ENCODE peak calls at places on chromosomes 3 and 15, in nine cellular contexts. A is BJ, D is Peyer's patch, C is vagina, P is psoas muscle, K is RWPE2, O is K562, U is IMR-90, N is astrocyte. L is an unnamed sample.

GRCh38 chr15:88342666-88343065 is 86.1 kb upstream of the NTRK3 start:
- DNase-seq in K (no peak), N (peak), C (no peak), P (no peak), D (no peak), A (peak), U (no peak), O (no peak), L (no peak)

GRCh38 chr15:90035095-90035834 is 34.1 kb downstream of the ZNF710 start:
- DNase-seq in O (no peak), N (peak), P (peak), U (peak), C (no peak), D (no peak), A (no peak), K (peak), L (no peak)

GRCh38 chr3:40452057-40452456 is 5.1 kb upstream of the RPL14 start:
- DNase-seq in A (no peak), P (no peak), O (no peak), D (no peak), U (no peak), K (no peak), N (no peak), C (no peak), L (no peak)

GRCh38 chr15:72532991-72533601 is 59.0 kb downstream of the ARIH1 start:
- DNase-seq in N (no peak), A (no peak), U (no peak), O (no peak), D (no peak), P (no peak), C (no peak), K (no peak), L (no peak)

GRCh38 chr3:184357248-184358139 is 3.9 kb downstream of the CLCN2 start:
- DNase-seq in N (no peak), K (peak), P (no peak), U (no peak), A (no peak), D (no peak), C (no peak), O (no peak), L (no peak)

GRCh38 chr3:89474333-89475130 is 367.1 kb downstream of the EPHA3 start:
- DNase-seq in D (no peak), P (no peak), O (no peak), C (no peak), N (no peak), K (no peak), U (no peak), A (no peak), L (no peak)

GRCh38 chr3:169344465-169344864 is 319.0 kb downstream of the MECOM start:
- DNase-seq in D (no peak), A (no peak), K (no peak), C (no peak), P (no peak), N (peak), O (no peak), U (peak), L (no peak)

GRCh38 chr3:105401691-105402149 is 35.0 kb downstream of the ALCAM start:
- DNase-seq in O (no peak), N (peak), K (no peak), P (no peak), A (no peak), U (peak), C (no peak), D (no peak), L (peak)

GRCh38 chr3:79005084-79005483 is 762.7 kb downstream of the ROBO1 start:
- DNase-seq in C (no peak), O (no peak), A (no peak), N (peak), D (no peak), P (no peak), K (no peak), U (no peak), L (no peak)

GRCh38 chr3:172257638-172258400 is 190.4 kb downstream of the GHSR start:
- DNase-seq in K (no peak), D (no peak), A (no peak), C (no peak), U (peak), N (peak), P (no peak), O (no peak), L (peak)

GRCh38 chr3:108223928-108224327 is 1.7 kb upstream of the IFT57 start:
- DNase-seq in N (no peak), K (no peak), U (peak), P (no peak), C (no peak), D (no peak), O (no peak), A (no peak), L (no peak)

GRCh38 chr3:53102601-53103147 is 27.6 kb downstream of the RFT1 start:
- DNase-seq in N (no peak), U (no peak), A (no peak), P (no peak), C (no peak), K (no peak), D (no peak), O (peak), L (no peak)

GRCh38 chr3:133750201-133750748 is 4.1 kb downstream of the TF start:
- DNase-seq in C (no peak), A (no peak), O (no peak), U (no peak), N (no peak), D (no peak), P (no peak), K (no peak), L (no peak)

GRCh38 chr15:85402195-85402921 is 22.0 kb downstream of the AKAP13 start:
- DNase-seq in U (peak), K (no peak), C (no peak), D (no peak), P (no peak), N (peak), A (no peak), O (no peak), L (no peak)

GRCh38 chr3:172609750-172610149 is 86.5 kb upstream of the TNFSF10 start:
- DNase-seq in U (no peak), K (no peak), A (no peak), N (no peak), O (no peak), C (no peak), P (no peak), D (no peak), L (no peak)

GRCh38 chr3:126358038-126358815 is 1.0 kb upstream of the KLF15 start:
- DNase-seq in N (no peak), K (peak), A (no peak), U (no peak), P (peak), C (no peak), D (no peak), O (no peak), L (no peak)

GRCh38 chr3:170809021-170809974 is 60.7 kb downstream of the RPL22L1 start:
- DNase-seq in D (no peak), O (peak), C (no peak), N (peak), A (no peak), U (peak), K (peak), P (no peak), L (peak)

GRCh38 chr3:75001330-75001729 is 386.9 kb upstream of the CNTN3 start:
- DNase-seq in N (no peak), D (no peak), O (no peak), A (no peak), U (peak), K (no peak), C (no peak), P (no peak), L (no peak)

GRCh38 chr3:50275160-50275995 is 3.5 kb upstream of the LSMEM2 start:
- DNase-seq in K (no peak), U (no peak), C (no peak), O (no peak), A (no peak), P (no peak), D (no peak), N (no peak), L (no peak)

GRCh38 chr3:138747229-138747628 is 87.5 kb downstream of the PIK3CB start:
- DNase-seq in C (no peak), O (no peak), K (no peak), A (no peak), N (peak), U (no peak), P (no peak), D (no peak), L (no peak)

GRCh38 chr3:86793786-86794185 is 197.2 kb downstream of the VGLL3 start:
- DNase-seq in D (no peak), K (no peak), U (peak), N (peak), A (peak), C (no peak), P (no peak), O (no peak), L (peak)

GRCh38 chr15:60679256-60679655 is 200.3 kb upstream of the ICE2 start:
- DNase-seq in K (no peak), U (peak), P (no peak), O (no peak), D (no peak), C (no peak), N (peak), A (no peak), L (no peak)

GRCh38 chr3:161649900-161650484 is 153.4 kb downstream of the OTOL1 start:
- DNase-seq in P (no peak), C (no peak), K (no peak), D (no peak), N (no peak), O (no peak), U (no peak), A (no peak), L (no peak)

GRCh38 chr15:36234743-36235142 is 344.7 kb upstream of the CDIN1 start:
- DNase-seq in P (no peak), C (no peak), K (no peak), D (no peak), U (no peak), A (no peak), O (no peak), N (no peak), L (no peak)

GRCh38 chr15:36235173-36235572 is 344.3 kb upstream of the CDIN1 start:
- DNase-seq in O (no peak), P (no peak), D (no peak), K (no peak), A (no peak), U (no peak), C (no peak), N (no peak), L (no peak)

GRCh38 chr15:36239509-36239908 is 339.9 kb upstream of the CDIN1 start:
- DNase-seq in K (no peak), U (no peak), P (no peak), A (no peak), D (no peak), N (no peak), C (no peak), O (no peak), L (no peak)
- H3K4me3 ChIP-seq in K (no peak), U (no peak), P (no peak), A (no peak), D (no peak), N (no peak), C (no peak), O (no peak), L (no peak)

GRCh38 chr3:28907616-28908015 is 373.3 kb upstream of the RBMS3 start:
- DNase-seq in O (no peak), N (no peak), A (no peak), U (no peak), K (no peak), P (no peak), D (no peak), C (no peak), L (no peak)
- TF ChIP-seq CTCF in O (no peak), N (no peak), A (no peak), U (no peak), K (no peak), P (no peak), D (no peak), C (no peak), L (no peak)

DNA sequence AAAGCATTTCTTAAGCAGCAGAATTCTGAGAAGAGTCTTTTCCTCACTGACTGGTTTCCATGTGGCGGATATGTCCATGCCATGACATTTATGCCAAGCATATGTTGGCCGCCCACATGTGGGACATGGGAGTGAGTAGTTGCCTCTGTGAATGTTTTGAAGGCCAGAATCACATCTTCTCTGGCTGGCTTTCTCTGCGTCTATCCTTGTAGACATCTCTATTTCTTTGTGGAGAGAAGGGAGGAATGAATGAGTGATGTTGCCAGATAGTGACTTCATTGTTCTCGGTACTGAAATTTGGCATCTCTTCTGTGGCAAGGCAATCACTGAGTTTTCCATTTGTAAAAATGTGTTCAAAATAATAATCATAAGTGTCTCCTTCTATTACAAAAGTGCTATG is 316.0 kb downstream of the CLSTN2 start:
- DNase-seq in U (no peak), N (no peak), C (no peak), K (no peak), P (no peak), A (no peak), D (no peak), O (no peak), L (no peak)
- H3K4me3 ChIP-seq in U (no peak), N (no peak), C (no peak), K (no peak), P (no peak), A (no peak), D (no peak), O (no peak), L (no peak)

GRCh38 chr15:68781766-68782588 is 38.7 kb downstream of the ANP32A start:
- DNase-seq in C (peak), O (no peak), P (peak), K (peak), U (no peak), A (no peak), D (no peak), N (no peak), L (no peak)
- TF ChIP-seq CTCF in C (no peak), O (no peak), P (no peak), K (no peak), U (no peak), A (no peak), D (no peak), N (no peak), L (no peak)

GRCh38 chr3:176087066-176087697 is 1110.1 kb downstream of the TBL1XR1 start:
- DNase-seq in P (no peak), K (no peak), A (no peak), O (no peak), N (no peak), C (no peak), U (no peak), D (no peak), L (no peak)
- H3K4me3 ChIP-seq in P (no peak), K (no peak), A (no peak), O (no peak), N (no peak), C (no peak), U (no peak), D (no peak), L (no peak)

GRCh38 chr3:143676742-143677141 is 171.5 kb downstream of the SLC9A9 start:
- DNase-seq in A (no peak), N (no peak), U (no peak), D (no peak), K (no peak), C (no peak), P (no peak), O (no peak), L (no peak)
- TF ChIP-seq CTCF in A (no peak), N (no peak), U (no peak), D (no peak), K (no peak), C (no peak), P (no peak), O (no peak), L (no peak)